ENCODE peak calls at places on chromosomes 13 and 19, in nine cellular contexts. O is GM23248, Z is thoracic aorta, G is neuronal stem cell, S is osteoblast, K is uterus, B is brain microvascular endothelial cell, T is colonic mucosa, X is right lobe of liver. N is an unnamed sample.

GRCh38 chr13:67238277-67238859 is 8.2 kb upstream of the PCDH9 start:
- DNase-seq in O (peak), Z (no peak), G (peak), S (peak), K (no peak), B (no peak), T (no peak), X (no peak), N (peak)

GRCh38 chr19:29687897-29688728 is 22.9 kb downstream of the PLEKHF1 start:
- DNase-seq in O (peak), Z (no peak), G (no peak), S (peak), K (no peak), B (peak), T (no peak), X (no peak), N (no peak)

GRCh38 chr13:68124437-68125086 is 894.4 kb upstream of the PCDH9 start:
- DNase-seq in O (no peak), Z (no peak), G (no peak), S (no peak), K (no peak), B (no peak), T (no peak), X (no peak), N (no peak)

GRCh38 chr13:46667687-46668281 is 114.8 kb downstream of the LRCH1 start:
- DNase-seq in O (peak), Z (no peak), G (no peak), S (no peak), K (no peak), B (no peak), T (no peak), X (no peak), N (no peak)

GRCh38 chr13:32408296-32408998 is 19.5 kb downstream of the N4BP2L1 start:
- DNase-seq in O (no peak), Z (no peak), G (no peak), S (no peak), K (no peak), B (no peak), T (no peak), X (no peak), N (no peak)

GRCh38 chr19:43704002-43704705 is 11.7 kb upstream of the IRGC start:
- DNase-seq in O (no peak), Z (no peak), G (no peak), S (no peak), K (no peak), B (no peak), T (peak), X (no peak), N (no peak)

GRCh38 chr13:39016789-39017188 is 21.1 kb downstream of the PROSER1 start:
- DNase-seq in O (peak), Z (no peak), G (peak), S (no peak), K (no peak), B (no peak), T (no peak), X (no peak), N (peak)

GRCh38 chr19:10167459-10167858 is 27.3 kb downstream of the DNMT1 start:
- DNase-seq in O (no peak), Z (no peak), G (no peak), S (no peak), K (no peak), B (no peak), T (no peak), X (no peak), N (no peak)

GRCh38 chr19:18251587-18252369 is 22.5 kb downstream of the IQCN start:
- DNase-seq in O (peak), Z (peak), G (peak), S (peak), K (peak), B (peak), T (peak), X (peak), N (peak)

GRCh38 chr13:76164290-76164689 is 528.2 kb downstream of the LMO7 start:
- DNase-seq in O (no peak), Z (no peak), G (no peak), S (no peak), K (no peak), B (no peak), T (no peak), X (no peak), N (no peak)

GRCh38 chr19:10006335-10006708 is 4.0 kb downstream of the COL5A3 start:
- DNase-seq in O (peak), Z (no peak), G (no peak), S (peak), K (peak), B (no peak), T (no peak), X (no peak), N (no peak)

GRCh38 chr13:46314587-46314986 is 72.5 kb downstream of the RUBCNL start:
- DNase-seq in O (no peak), Z (no peak), G (no peak), S (no peak), K (no peak), B (no peak), T (no peak), X (no peak), N (no peak)

GRCh38 chr19:49560358-49560900 is 19.9 kb downstream of the NOSIP start:
- DNase-seq in O (no peak), Z (no peak), G (no peak), S (peak), K (no peak), B (no peak), T (no peak), X (peak), N (no peak)

GRCh38 chr13:73168226-73168992 is 109.6 kb downstream of the KLF5 start:
- DNase-seq in O (peak), Z (no peak), G (no peak), S (no peak), K (no peak), B (peak), T (no peak), X (no peak), N (peak)

GRCh38 chr19:29819300-29819699 is 7.5 kb downstream of the CCNE1 start:
- DNase-seq in O (no peak), Z (no peak), G (no peak), S (peak), K (no peak), B (no peak), T (no peak), X (peak), N (no peak)

GRCh38 chr13:75399879-75400217 is 82.1 kb downstream of the TBC1D4 start:
- DNase-seq in O (no peak), Z (no peak), G (no peak), S (no peak), K (no peak), B (no peak), T (no peak), X (no peak), N (no peak)

GRCh38 chr13:54185785-54186184 is 1157.2 kb downstream of the OLFM4 start:
- DNase-seq in O (no peak), Z (no peak), G (peak), S (no peak), K (no peak), B (no peak), T (no peak), X (no peak), N (peak)

GRCh38 chr13:107873908-107874307 is 341.4 kb downstream of the LIG4 start:
- DNase-seq in O (peak), Z (no peak), G (no peak), S (no peak), K (no peak), B (no peak), T (no peak), X (no peak), N (no peak)

GRCh38 chr19:30064021-30064699 is 122.1 kb downstream of the URI1 start:
- DNase-seq in O (no peak), Z (no peak), G (no peak), S (peak), K (no peak), B (no peak), T (no peak), X (no peak), N (no peak)

GRCh38 chr19:29546583-29547190 is 20.9 kb downstream of the VSTM2B start:
- DNase-seq in O (no peak), Z (no peak), G (no peak), S (peak), K (no peak), B (no peak), T (no peak), X (peak), N (no peak)

GRCh38 chr13:99977334-99977911 is 4.2 kb upstream of the ZIC2 start:
- DNase-seq in O (no peak), Z (no peak), G (no peak), S (peak), K (no peak), B (no peak), T (no peak), X (no peak), N (no peak)

GRCh38 chr13:42559057-42559456 is 14.9 kb upstream of the TNFSF11 start:
- DNase-seq in O (no peak), Z (no peak), G (no peak), S (no peak), K (no peak), B (no peak), T (no peak), X (no peak), N (no peak)

GRCh38 chr13:19940106-19940505 is 18.4 kb upstream of the ZMYM2 start:
- DNase-seq in O (no peak), Z (no peak), G (no peak), S (no peak), K (no peak), B (no peak), T (no peak), X (no peak), N (no peak)

GRCh38 chr19:23991170-23991569 is 76.5 kb downstream of the ZNF726 start:
- DNase-seq in O (no peak), Z (no peak), G (no peak), S (no peak), K (no peak), B (peak), T (no peak), X (no peak), N (no peak)

GRCh38 chr13:99969934-99970760 is 1.4 kb downstream of the ZIC5 start:
- DNase-seq in O (peak), Z (no peak), G (no peak), S (peak), K (no peak), B (no peak), T (peak), X (peak), N (peak)

GRCh38 chr13:25541434-25542123 is 169.8 kb downstream of the ATP8A2 start:
- DNase-seq in O (no peak), Z (no peak), G (no peak), S (no peak), K (no peak), B (no peak), T (no peak), X (no peak), N (no peak)

GRCh38 chr19:18171605-18172327 is 1.8 kb upstream of the IFI30 start:
- DNase-seq in O (no peak), Z (no peak), G (no peak), S (peak), K (no peak), B (no peak), T (no peak), X (no peak), N (no peak)

GRCh38 chr13:20607015-20607414 is 40.1 kb downstream of the IFT88 start:
- DNase-seq in O (no peak), Z (no peak), G (no peak), S (no peak), K (no peak), B (no peak), T (no peak), X (no peak), N (no peak)

GRCh38 chr19:44552324-44552723 is 22.8 kb upstream of the CEACAM20 start:
- DNase-seq in O (peak), Z (no peak), G (no peak), S (peak), K (no peak), B (peak), T (peak), X (no peak), N (peak)

GRCh38 chr13:86095351-86095750 is 296.1 kb upstream of the SLITRK6 start:
- DNase-seq in O (no peak), Z (no peak), G (no peak), S (no peak), K (no peak), B (no peak), T (no peak), X (no peak), N (no peak)

GRCh38 chr13:79810671-79811070 is 329.7 kb downstream of the NDFIP2 start:
- DNase-seq in O (peak), Z (no peak), G (no peak), S (no peak), K (no peak), B (peak), T (no peak), X (no peak), N (no peak)

GRCh38 chr13:39561971-39562370 is 41.0 kb downstream of the LHFPL6 start:
- DNase-seq in O (no peak), Z (no peak), G (no peak), S (no peak), K (no peak), B (no peak), T (no peak), X (no peak), N (no peak)

GRCh38 chr13:27542220-27542619 is 78.1 kb downstream of the LNX2 start:
- DNase-seq in O (no peak), Z (no peak), G (no peak), S (no peak), K (no peak), B (no peak), T (no peak), X (no peak), N (no peak)

GRCh38 chr13:89740994-89741678 is 1606.4 kb upstream of the MIR17HG start:
- DNase-seq in O (no peak), Z (no peak), G (no peak), S (peak), K (no peak), B (no peak), T (no peak), X (no peak), N (no peak)

GRCh38 chr13:77985866-77986636 is 67.4 kb upstream of the EDNRB start:
- DNase-seq in O (peak), Z (no peak), G (no peak), S (no peak), K (no peak), B (no peak), T (no peak), X (no peak), N (no peak)

DNA sequence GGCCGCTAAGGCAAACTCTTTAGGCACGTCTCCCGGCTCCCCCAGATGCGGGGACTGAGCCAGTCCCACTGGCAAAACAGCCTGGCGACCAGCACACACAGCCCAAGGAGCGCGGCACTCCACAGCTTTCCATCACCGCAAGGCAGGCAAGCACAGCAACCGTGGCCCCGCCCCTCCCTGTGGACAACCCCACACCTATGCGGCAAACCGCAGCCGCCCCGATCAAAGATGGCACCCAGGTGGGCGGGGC is 1.9 kb downstream of the PEG3 start:
- DNase-seq in O (no peak), Z (no peak), G (no peak), S (no peak), K (no peak), B (no peak), T (no peak), X (no peak), N (no peak)
- H3K4me3 ChIP-seq in O (peak), Z (peak), G (peak), S (peak), K (peak), B (no peak), T (peak), X (peak), N (peak)

DNA sequence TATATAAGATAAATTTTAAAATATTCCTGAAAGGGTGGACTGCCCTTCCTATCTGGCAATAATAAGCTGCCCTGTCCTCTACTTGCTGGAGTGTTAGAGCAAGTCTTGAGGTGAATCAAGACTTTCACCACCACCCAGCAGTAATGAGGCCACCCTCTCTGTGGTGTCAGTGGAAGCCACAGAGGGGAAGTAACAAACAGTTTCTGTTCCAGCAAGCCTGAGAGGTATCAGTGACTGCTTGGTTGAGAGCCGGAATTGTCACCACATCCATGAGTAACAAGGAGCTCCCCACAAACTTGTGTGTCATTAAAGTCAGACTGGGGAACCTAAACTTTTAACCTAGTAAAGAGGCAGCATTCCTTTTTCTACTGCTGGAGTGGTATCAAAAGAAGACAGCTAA is 532.7 kb upstream of the SPRY2 start:
- DNase-seq in O (no peak), Z (no peak), G (no peak), S (no peak), K (no peak), B (no peak), T (no peak), X (no peak), N (no peak)
- H3K27ac ChIP-seq in O (no peak), Z (no peak), G (no peak), S (no peak), K (no peak), B (no peak), T (no peak), X (no peak), N (no peak)

DNA sequence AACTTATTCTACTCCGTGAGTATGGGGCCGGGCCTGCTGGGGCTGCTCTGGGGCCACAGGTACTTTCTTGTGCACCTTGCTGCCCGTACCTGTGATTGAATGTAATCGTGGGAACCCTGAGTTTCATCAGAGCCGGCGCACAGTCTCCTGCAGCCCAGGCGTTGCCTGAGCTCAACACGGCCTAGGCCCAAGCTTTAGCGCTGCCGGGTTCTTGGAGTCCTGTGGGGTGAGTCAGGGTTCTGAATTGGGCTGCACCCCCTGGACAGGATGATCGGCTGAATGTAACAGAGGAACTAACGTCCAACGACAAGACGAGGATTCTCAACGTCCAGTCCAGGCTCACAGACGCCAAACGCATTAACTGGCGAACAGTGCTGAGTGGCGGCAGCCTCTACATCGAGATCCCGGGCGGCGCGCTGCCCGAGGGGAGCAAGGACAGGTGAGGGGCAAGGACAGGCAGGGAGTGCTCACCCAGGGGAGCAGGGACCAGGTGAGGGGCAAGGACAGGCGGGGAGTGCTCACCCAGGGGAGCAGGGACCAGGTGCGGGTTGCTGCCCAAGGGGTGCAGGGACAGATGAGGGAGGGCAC is 10.4 kb downstream of the PEAK3 start:
- DNase-seq in O (peak), Z (no peak), G (no peak), S (peak), K (peak), B (peak), T (no peak), X (peak), N (peak)
- H3K4me3 ChIP-seq in O (peak), Z (peak), G (peak), S (peak), K (peak), B (peak), T (peak), X (peak), N (peak)

DNA sequence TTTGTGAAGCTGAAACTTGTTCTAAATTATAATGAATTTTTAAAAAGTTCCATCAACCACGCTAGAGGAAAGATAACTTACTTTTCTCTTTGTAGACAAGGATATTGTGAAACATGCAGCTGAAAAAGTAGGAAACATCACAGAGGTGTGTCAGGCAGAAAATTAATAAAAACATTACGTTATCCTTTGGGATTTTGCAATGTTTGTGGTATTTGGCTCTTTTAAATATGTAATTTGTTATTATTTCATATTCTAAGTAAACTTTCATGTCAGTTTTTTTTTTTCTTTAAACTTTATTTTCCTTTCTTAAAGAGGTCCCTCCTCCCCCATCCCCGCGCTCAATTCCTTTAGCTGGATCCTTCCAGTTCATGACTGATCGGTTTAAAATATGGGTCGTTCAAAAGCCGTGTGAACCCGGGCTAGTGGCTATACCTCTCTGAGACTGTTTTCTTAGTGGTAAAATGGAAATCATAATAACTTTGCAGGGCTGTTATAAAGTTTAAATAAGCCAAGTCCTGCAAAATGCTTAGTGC is 745 bp upstream of the CCDC61 start:
- DNase-seq in O (peak), Z (no peak), G (no peak), S (no peak), K (no peak), B (no peak), T (no peak), X (no peak), N (no peak)
- H3K27ac ChIP-seq in O (peak), Z (no peak), G (peak), S (peak), K (peak), B (no peak), T (no peak), X (no peak), N (no peak)

GRCh38 chr19:45781282-45782161 is 768 bp downstream of the DMPK start:
- DNase-seq in O (peak), Z (no peak), G (no peak), S (peak), K (peak), B (no peak), T (no peak), X (peak), N (no peak)
- H3K4me3 ChIP-seq in O (peak), Z (peak), G (no peak), S (peak), K (peak), B (peak), T (peak), X (no peak), N (no peak)

GRCh38 chr19:17104679-17105078 is 29.1 kb downstream of the MYO9B start:
- DNase-seq in O (no peak), Z (no peak), G (no peak), S (no peak), K (no peak), B (no peak), T (no peak), X (no peak), N (no peak)
- H3K27ac ChIP-seq in O (no peak), Z (no peak), G (no peak), S (no peak), K (no peak), B (no peak), T (no peak), X (no peak), N (no peak)

DNA sequence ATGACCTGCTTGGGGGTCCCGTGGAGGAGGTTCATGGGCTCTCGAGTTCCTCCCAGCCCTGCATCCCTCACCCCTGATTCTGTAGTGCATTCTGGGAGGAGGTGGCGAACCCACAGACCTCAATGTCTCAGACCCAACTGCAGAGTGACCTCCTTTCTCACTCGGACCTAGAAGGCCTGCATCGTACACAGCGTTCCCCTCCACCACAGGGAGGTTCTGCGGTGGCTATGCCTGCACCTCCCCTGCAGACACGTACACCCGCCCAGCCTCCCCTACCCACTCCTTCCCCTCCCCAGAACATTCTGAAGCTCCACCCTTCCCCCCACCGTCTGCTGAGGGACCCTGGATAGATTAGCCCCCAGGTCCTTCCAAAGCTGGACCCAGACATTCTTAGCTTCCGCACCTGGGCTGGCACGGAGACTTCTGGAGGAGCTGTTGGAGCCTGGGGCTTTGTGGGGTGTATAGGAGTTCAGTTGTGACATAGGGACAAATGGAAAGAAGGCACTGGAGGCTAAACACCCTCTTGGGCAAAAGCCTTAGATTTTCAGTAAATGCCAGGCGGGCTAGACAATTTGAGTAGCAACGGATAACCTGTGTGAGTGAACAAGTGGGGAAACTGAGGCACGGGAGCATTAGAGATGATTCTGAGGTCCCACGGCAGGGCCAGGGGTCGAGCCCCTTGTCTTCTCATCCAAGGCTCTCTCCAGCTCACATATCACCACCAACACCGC is 455 bp upstream of the FSD1 start:
- DNase-seq in O (no peak), Z (no peak), G (no peak), S (no peak), K (no peak), B (no peak), T (no peak), X (no peak), N (no peak)
- H3K4me3 ChIP-seq in O (peak), Z (peak), G (no peak), S (no peak), K (no peak), B (peak), T (no peak), X (no peak), N (peak)

GRCh38 chr19:4144666-4145261 is 8.7 kb upstream of the CREB3L3 start:
- DNase-seq in O (peak), Z (no peak), G (no peak), S (peak), K (no peak), B (no peak), T (peak), X (no peak), N (no peak)
- H3K27ac ChIP-seq in O (no peak), Z (no peak), G (no peak), S (no peak), K (no peak), B (no peak), T (peak), X (no peak), N (no peak)

N was measured in A673.